ENCODE peak calls at places on chromosomes 4 and X, in six cellular contexts. One of them, this sample, is unnamed.

GRCh38 chr4:105191621-105192210 is 45.0 kb downstream of the TET2 start:
- DNase-seq in foreskin fibroblast: peak; percentile 39
- DNase-seq in DMS153: no peak
- DNase-seq in T-helper 1 cell: peak; percentile 15
- DNase-seq in posterior cingulate gyrus: no peak
- DNase-seq in A172: no peak
- DNase-seq in this sample: no peak

GRCh38 chrX:15564981-15565579 is 35.7 kb downstream of the ACE2 start:
- DNase-seq in foreskin fibroblast: peak; percentile 70
- DNase-seq in DMS153: peak; percentile 40
- DNase-seq in T-helper 1 cell: peak; percentile 37
- DNase-seq in posterior cingulate gyrus: peak; percentile 33
- DNase-seq in A172: peak; percentile 70
- DNase-seq in this sample: no peak

GRCh38 chr4:87947381-87948160 is 27.9 kb upstream of the SPP1 start:
- DNase-seq in foreskin fibroblast: no peak
- DNase-seq in DMS153: no peak
- DNase-seq in T-helper 1 cell: no peak
- DNase-seq in posterior cingulate gyrus: no peak
- DNase-seq in A172: no peak
- DNase-seq in this sample: no peak

GRCh38 chr4:165426331-165426730 is 47.5 kb downstream of the CPE start:
- DNase-seq in foreskin fibroblast: no peak
- DNase-seq in DMS153: no peak
- DNase-seq in T-helper 1 cell: no peak
- DNase-seq in posterior cingulate gyrus: no peak
- DNase-seq in A172: no peak
- DNase-seq in this sample: no peak

GRCh38 chr4:83268491-83268890 is 16.1 kb downstream of the COQ2 start:
- DNase-seq in foreskin fibroblast: no peak
- DNase-seq in DMS153: no peak
- DNase-seq in T-helper 1 cell: no peak
- DNase-seq in posterior cingulate gyrus: no peak
- DNase-seq in A172: no peak
- DNase-seq in this sample: no peak

GRCh38 chrX:135596495-135596894 is 76.0 kb downstream of the INTS6L start:
- DNase-seq in foreskin fibroblast: peak; percentile 30
- DNase-seq in DMS153: peak; percentile 27
- DNase-seq in T-helper 1 cell: peak; percentile 34
- DNase-seq in posterior cingulate gyrus: no peak
- DNase-seq in A172: peak; percentile 13
- DNase-seq in this sample: peak; percentile 2

GRCh38 chr4:139278956-139279722 is 886 bp downstream of the MGARP start:
- DNase-seq in foreskin fibroblast: peak; percentile 42
- DNase-seq in DMS153: no peak
- DNase-seq in T-helper 1 cell: no peak
- DNase-seq in posterior cingulate gyrus: no peak
- DNase-seq in A172: no peak
- DNase-seq in this sample: no peak

GRCh38 chr4:183255487-183255886 is 64.6 kb downstream of the CLDN22 start:
- DNase-seq in foreskin fibroblast: no peak
- DNase-seq in DMS153: no peak
- DNase-seq in T-helper 1 cell: no peak
- DNase-seq in posterior cingulate gyrus: no peak
- DNase-seq in A172: no peak
- DNase-seq in this sample: no peak

GRCh38 chr4:56466910-56467283 is 520 bp upstream of the SRP72 start:
- DNase-seq in foreskin fibroblast: peak; percentile 12
- DNase-seq in DMS153: no peak
- DNase-seq in T-helper 1 cell: no peak
- DNase-seq in posterior cingulate gyrus: no peak
- DNase-seq in A172: no peak
- DNase-seq in this sample: no peak

GRCh38 chr4:34009951-34010350 is 2234.4 kb downstream of the ARAP2 start:
- DNase-seq in foreskin fibroblast: no peak
- DNase-seq in DMS153: no peak
- DNase-seq in T-helper 1 cell: no peak
- DNase-seq in posterior cingulate gyrus: no peak
- DNase-seq in A172: no peak
- DNase-seq in this sample: no peak

This sample was measured in NCI-H2029 treated with DMSO at 0.1 percent for 48 hours.